ENCODE peak calls at places on chromosomes 12 and 14, in seven cellular contexts. I is left ventricle myocardium inferior, O is uterus, Y is HL-60, V is AG09309, D is fibroblast of mammary gland, K is fibroblast of villous mesenchyme. E is an unnamed sample.

GRCh38 chr14:34161351-34162169 is 210.7 kb upstream of the EGLN3 start:
- DNase-seq in I (no peak), O (no peak), Y (no peak), V (no peak), D (peak; percentile 38), K (no peak), E (no peak)

GRCh38 chr14:100584056-100585031 is 2.9 kb downstream of the BEGAIN start:
- DNase-seq in I (peak; percentile 7), O (no peak), Y (no peak), V (no peak), D (no peak), K (no peak), E (peak; percentile 33)

GRCh38 chr14:95784137-95784536 is 70.2 kb upstream of the TCL1A start:
- DNase-seq in I (no peak), O (no peak), Y (no peak), V (no peak), D (peak; percentile 25), K (peak; percentile 19), E (no peak)

GRCh38 chr14:23172572-23172971 is 10.9 kb downstream of the SLC7A8 start:
- DNase-seq in I (no peak), O (no peak), Y (no peak), V (no peak), D (no peak), K (no peak), E (no peak)

GRCh38 chr12:53451661-53452158 is at the start of gene PCBP2:
- DNase-seq in I (peak; percentile 98), O (peak; percentile 98), Y (peak; percentile 99), V (peak; percentile 98), D (peak; percentile 99), K (peak; percentile 100), E (peak; percentile 99)

GRCh38 chr14:105187935-105188524 is 6.9 kb upstream of the NUDT14 start:
- DNase-seq in I (no peak), O (no peak), Y (no peak), V (no peak), D (no peak), K (no peak), E (no peak)

GRCh38 chr14:36944307-36945010 is 227.9 kb downstream of the SLC25A21 start:
- DNase-seq in I (no peak), O (no peak), Y (no peak), V (no peak), D (peak; percentile 83), K (peak; percentile 38), E (no peak)

GRCh38 chr12:107335802-107336570 is 242.6 kb upstream of the CRY1 start:
- DNase-seq in I (no peak), O (no peak), Y (no peak), V (no peak), D (no peak), K (no peak), E (no peak)

GRCh38 chr12:33041562-33041961 is 145.0 kb upstream of the PKP2 start:
- DNase-seq in I (no peak), O (no peak), Y (no peak), V (no peak), D (no peak), K (no peak), E (no peak)

GRCh38 chr12:49105504-49106120 is 5.0 kb downstream of the LMBR1L start:
- DNase-seq in I (peak; percentile 35), O (no peak), Y (no peak), V (no peak), D (peak; percentile 69), K (no peak), E (no peak)

GRCh38 chr12:92735131-92735721 is 32.4 kb downstream of the PLEKHG7 start:
- DNase-seq in I (no peak), O (peak; percentile 19), Y (peak; percentile 8), V (peak; percentile 90), D (peak; percentile 92), K (peak; percentile 77), E (no peak)

DNA sequence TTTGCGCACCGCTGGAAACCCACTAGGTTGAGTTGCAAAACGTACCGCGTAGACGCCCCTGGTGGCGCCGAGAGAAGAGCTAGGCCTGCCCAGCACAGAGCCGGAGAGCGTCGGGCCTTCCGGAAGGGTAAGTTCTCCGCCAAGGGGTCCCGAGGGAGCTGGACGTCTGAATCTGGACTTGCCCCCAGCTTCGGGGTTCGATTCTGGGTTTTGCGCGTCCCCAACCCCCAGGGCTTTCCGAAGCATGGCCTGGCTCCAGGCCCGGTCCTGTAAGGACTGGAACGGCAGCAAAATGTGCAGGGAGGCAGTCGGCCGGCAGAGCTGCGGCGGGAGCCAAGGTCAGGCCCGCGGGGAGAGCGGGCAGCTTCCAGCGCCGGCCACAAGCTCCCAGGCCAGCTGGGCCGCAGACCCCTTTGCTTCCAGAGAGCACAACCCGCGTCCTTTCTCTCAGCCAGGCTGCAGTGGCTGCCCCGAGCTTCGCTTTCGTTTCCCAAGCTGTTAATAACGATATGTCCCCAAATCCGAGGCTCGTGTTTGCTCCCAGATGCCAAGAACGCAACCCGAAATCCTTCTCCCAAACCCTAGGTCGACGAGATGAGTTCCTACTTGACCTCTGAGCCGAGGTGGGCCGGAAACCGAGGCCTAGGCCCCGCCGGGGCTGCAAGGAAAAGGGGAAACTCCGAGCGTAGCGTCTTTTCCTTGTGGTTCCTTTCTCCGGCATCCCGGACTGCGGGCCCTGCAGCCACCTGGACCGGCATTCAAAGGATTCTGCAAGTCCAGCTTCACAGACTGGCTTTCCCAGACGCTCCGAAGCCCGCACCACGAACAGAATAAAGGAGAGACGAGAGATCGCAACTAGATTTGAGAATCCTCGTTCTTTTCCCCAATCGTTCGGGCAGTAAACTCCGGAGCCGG is 3.2 kb upstream of the TBX5 start:
- DNase-seq in I (peak; percentile 56), O (no peak), Y (no peak), V (no peak), D (peak; percentile 75), K (peak; percentile 82), E (no peak)
- TF ChIP-seq CTCF in I (peak; percentile 30), O (no peak), Y (no peak), V (peak; percentile 20), D (no peak), K (peak; percentile 3), E (no peak)

DNA sequence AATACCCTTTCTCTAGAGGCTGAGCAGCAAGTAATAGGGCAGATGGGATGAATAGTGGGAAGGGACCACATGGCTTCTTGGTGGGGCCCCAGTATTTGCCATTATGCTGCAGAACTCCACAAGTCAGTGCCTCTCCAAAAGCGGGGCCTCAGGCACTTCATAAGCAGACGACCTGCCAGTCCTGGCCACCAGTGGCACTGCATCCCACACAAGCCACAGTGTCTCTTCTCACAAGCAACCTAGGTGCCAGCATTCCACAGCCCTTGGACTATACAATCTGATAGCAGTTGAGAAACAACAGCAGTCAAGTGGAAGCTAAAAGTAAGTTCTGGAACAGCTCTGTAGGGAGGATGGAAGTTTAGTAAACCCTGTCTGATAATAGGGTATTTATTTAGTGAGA is 4.2 kb upstream of the SLC8A3 start:
- DNase-seq in I (no peak), O (no peak), Y (no peak), V (no peak), D (no peak), K (no peak), E (no peak)
- TF ChIP-seq CTCF in I (no peak), O (no peak), Y (no peak), V (no peak), D (no peak), K (no peak), E (no peak)

GRCh38 chr12:132131952-132132351 is 12.2 kb downstream of the DDX51 start:
- DNase-seq in I (no peak), O (no peak), Y (no peak), V (no peak), D (no peak), K (no peak), E (no peak)

GRCh38 chr12:132130690-132131089 is 13.4 kb downstream of the DDX51 start:
- DNase-seq in I (no peak), O (no peak), Y (no peak), V (no peak), D (no peak), K (no peak), E (no peak)

GRCh38 chr12:132131229-132131628 is 12.9 kb downstream of the DDX51 start:
- DNase-seq in I (no peak), O (no peak), Y (no peak), V (no peak), D (no peak), K (no peak), E (no peak)

GRCh38 chr12:132132609-132133430 is 11.3 kb downstream of the DDX51 start:
- DNase-seq in I (no peak), O (no peak), Y (no peak), V (no peak), D (no peak), K (no peak), E (no peak)

DNA sequence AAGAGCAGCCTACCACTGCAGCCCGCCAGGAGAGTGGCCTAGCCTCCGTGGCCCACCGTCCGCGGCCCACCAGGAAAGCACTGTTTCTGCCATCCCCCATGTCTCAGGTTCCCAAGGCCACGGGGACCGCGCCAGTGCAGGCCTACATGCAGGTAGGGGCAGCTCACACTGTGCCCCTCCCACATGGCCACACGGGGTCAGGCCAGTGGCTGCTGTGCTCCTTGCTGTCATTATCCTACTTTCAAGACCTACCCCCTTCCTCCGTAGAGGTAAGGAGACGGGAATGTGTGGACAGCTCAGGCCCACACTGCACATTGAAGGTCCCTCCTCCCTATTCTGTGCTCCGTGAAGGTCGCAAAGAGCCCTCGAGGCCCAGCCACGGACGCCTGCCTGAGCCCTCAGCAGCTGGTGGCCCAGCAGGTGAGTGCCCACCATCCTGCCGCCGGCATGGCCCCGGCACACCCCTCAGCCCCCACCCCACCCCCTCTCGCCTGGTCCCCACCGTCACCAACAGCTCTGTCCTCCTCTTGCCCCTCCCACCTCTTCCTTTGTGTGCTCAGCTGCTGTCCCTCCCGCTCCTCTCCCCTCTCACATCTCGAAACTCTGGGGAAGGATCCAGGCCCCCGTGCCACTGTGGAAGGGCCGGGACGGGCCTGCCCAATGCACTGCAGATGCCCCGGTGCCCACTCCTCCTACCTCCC is 10.0 kb downstream of the DDX51 start:
- DNase-seq in I (no peak), O (no peak), Y (no peak), V (no peak), D (no peak), K (no peak), E (no peak)
- TF ChIP-seq CTCF in I (no peak), O (no peak), Y (no peak), V (no peak), D (no peak), K (no peak), E (no peak)

GRCh38 chr12:10721654-10722501 is 1.2 kb downstream of the YBX3 start:
- DNase-seq in I (peak; percentile 87), O (peak; percentile 93), Y (peak; percentile 91), V (peak; percentile 93), D (peak; percentile 99), K (peak; percentile 99), E (peak; percentile 83)

GRCh38 chr12:10720974-10721565 is 2.1 kb downstream of the YBX3 start:
- DNase-seq in I (no peak), O (no peak), Y (no peak), V (no peak), D (no peak), K (peak; percentile 68), E (no peak)

GRCh38 chr12:10722905-10723866 is at the start of gene YBX3:
- DNase-seq in I (peak; percentile 90), O (peak; percentile 89), Y (no peak), V (peak; percentile 37), D (peak; percentile 77), K (peak; percentile 89), E (peak; percentile 62)

GRCh38 chr12:10719482-10719881 is 3.6 kb downstream of the YBX3 start:
- DNase-seq in I (peak; percentile 22), O (no peak), Y (no peak), V (no peak), D (peak; percentile 41), K (peak; percentile 19), E (no peak)

DNA sequence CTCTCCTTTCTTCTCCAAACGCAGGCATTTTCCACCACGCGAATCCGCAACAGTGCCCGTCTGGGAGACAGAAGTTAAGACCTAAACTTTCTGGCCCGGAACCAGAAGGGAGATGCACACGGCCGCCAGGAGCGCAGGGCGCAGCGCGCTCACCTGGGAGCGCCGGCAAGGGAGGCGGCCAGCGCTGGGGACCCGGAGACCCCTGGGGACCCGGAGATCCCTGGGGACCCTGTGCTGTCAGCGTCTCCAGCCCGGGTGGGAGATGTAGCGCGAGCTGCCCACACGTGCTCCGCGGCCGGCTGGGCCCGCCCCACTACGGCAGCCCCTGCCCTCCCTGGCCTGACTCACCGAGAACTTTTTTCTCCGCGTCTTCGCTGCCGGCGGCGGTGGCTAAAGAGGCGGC is 620 bp downstream of the YBX3 start:
- DNase-seq in I (peak; percentile 52), O (peak; percentile 55), Y (peak; percentile 42), V (peak; percentile 10), D (peak; percentile 61), K (peak; percentile 56), E (peak; percentile 55)
- TF ChIP-seq CTCF in I (peak; percentile 46), O (peak; percentile 27), Y (no peak), V (no peak), D (no peak), K (peak; percentile 28), E (no peak)